ENCODE peak calls at places on chromosome 10, in nine cellular contexts. One of them, this sample, is unnamed.
A peak's percentile ranks its signal among the peaks of the same experiment; 100 is the strongest.

GRCh38 chr10:76336213-76336963 is 905.0 kb downstream of the LRMDA start:
- DNase-seq in right atrium auricular region: no peak
- DNase-seq in brain microvascular endothelial cell: no peak
- DNase-seq in K562: no peak
- DNase-seq in Caco-2: peak; percentile 52
- DNase-seq in hepatocyte: peak; percentile 34
- DNase-seq in pancreas: no peak
- DNase-seq in stomach: no peak
- DNase-seq in sigmoid colon: peak; percentile 73
- DNase-seq in this sample: no peak

GRCh38 chr10:37854606-37855005 is 2.8 kb downstream of the ZNF248 start:
- DNase-seq in Caco-2: no peak
- DNase-seq in right atrium auricular region: no peak
- DNase-seq in stomach: no peak
- DNase-seq in pancreas: no peak
- DNase-seq in sigmoid colon: no peak
- DNase-seq in brain microvascular endothelial cell: no peak
- DNase-seq in K562: no peak
- DNase-seq in hepatocyte: no peak
- DNase-seq in this sample: no peak

GRCh38 chr10:77279207-77279606 is 358.4 kb downstream of the KCNMA1 start:
- DNase-seq in pancreas: no peak
- DNase-seq in stomach: no peak
- DNase-seq in hepatocyte: no peak
- DNase-seq in right atrium auricular region: no peak
- DNase-seq in Caco-2: no peak
- DNase-seq in brain microvascular endothelial cell: no peak
- DNase-seq in sigmoid colon: no peak
- DNase-seq in K562: no peak
- DNase-seq in this sample: peak; percentile 53

GRCh38 chr10:70903262-70903921 is 15.0 kb upstream of the PCBD1 start:
- DNase-seq in K562: peak; percentile 75
- DNase-seq in hepatocyte: peak; percentile 71
- DNase-seq in right atrium auricular region: no peak
- DNase-seq in pancreas: peak; percentile 72
- DNase-seq in brain microvascular endothelial cell: peak; percentile 25
- DNase-seq in stomach: peak; percentile 67
- DNase-seq in sigmoid colon: peak; percentile 82
- DNase-seq in Caco-2: peak; percentile 79
- DNase-seq in this sample: peak; percentile 9

GRCh38 chr10:118207470-118208007 is 134.6 kb downstream of the FAM204A start:
- DNase-seq in Caco-2: no peak
- DNase-seq in hepatocyte: no peak
- DNase-seq in right atrium auricular region: no peak
- DNase-seq in brain microvascular endothelial cell: no peak
- DNase-seq in pancreas: no peak
- DNase-seq in K562: no peak
- DNase-seq in sigmoid colon: no peak
- DNase-seq in stomach: no peak
- DNase-seq in this sample: no peak

GRCh38 chr10:126846469-126846868 is 58.8 kb upstream of the DOCK1 start:
- DNase-seq in K562: no peak
- DNase-seq in right atrium auricular region: no peak
- DNase-seq in stomach: no peak
- DNase-seq in sigmoid colon: no peak
- DNase-seq in hepatocyte: no peak
- DNase-seq in brain microvascular endothelial cell: no peak
- DNase-seq in pancreas: no peak
- DNase-seq in Caco-2: no peak
- DNase-seq in this sample: no peak

GRCh38 chr10:16597656-16598055 is 76.0 kb upstream of the C1QL3 start:
- DNase-seq in right atrium auricular region: no peak
- DNase-seq in Caco-2: no peak
- DNase-seq in hepatocyte: no peak
- DNase-seq in stomach: no peak
- DNase-seq in brain microvascular endothelial cell: peak; percentile 60
- DNase-seq in K562: peak; percentile 32
- DNase-seq in sigmoid colon: no peak
- DNase-seq in pancreas: no peak
- DNase-seq in this sample: no peak

GRCh38 chr10:7952251-7952650 is 102.2 kb upstream of the GATA3 start:
- DNase-seq in right atrium auricular region: no peak
- DNase-seq in stomach: no peak
- DNase-seq in hepatocyte: no peak
- DNase-seq in pancreas: no peak
- DNase-seq in Caco-2: no peak
- DNase-seq in sigmoid colon: no peak
- DNase-seq in brain microvascular endothelial cell: no peak
- DNase-seq in K562: no peak
- DNase-seq in this sample: no peak

GRCh38 chr10:129547583-129547982 is 80.5 kb downstream of the MGMT start:
- DNase-seq in hepatocyte: no peak
- DNase-seq in right atrium auricular region: no peak
- DNase-seq in brain microvascular endothelial cell: no peak
- DNase-seq in K562: no peak
- DNase-seq in pancreas: no peak
- DNase-seq in stomach: no peak
- DNase-seq in Caco-2: no peak
- DNase-seq in sigmoid colon: no peak
- DNase-seq in this sample: no peak

GRCh38 chr10:104351067-104351681 is 2.5 kb upstream of the CFAP58 start:
- DNase-seq in brain microvascular endothelial cell: no peak
- DNase-seq in hepatocyte: no peak
- DNase-seq in K562: no peak
- DNase-seq in sigmoid colon: no peak
- DNase-seq in pancreas: no peak
- DNase-seq in right atrium auricular region: no peak
- DNase-seq in stomach: no peak
- DNase-seq in Caco-2: no peak
- DNase-seq in this sample: peak; percentile 89

GRCh38 chr10:116925061-116925460 is 75.8 kb downstream of the ENO4 start:
- DNase-seq in sigmoid colon: no peak
- DNase-seq in Caco-2: no peak
- DNase-seq in stomach: no peak
- DNase-seq in right atrium auricular region: no peak
- DNase-seq in pancreas: no peak
- DNase-seq in hepatocyte: no peak
- DNase-seq in K562: no peak
- DNase-seq in brain microvascular endothelial cell: no peak
- DNase-seq in this sample: no peak

GRCh38 chr10:78860260-78860914 is 208.4 kb upstream of the ZMIZ1 start:
- DNase-seq in right atrium auricular region: peak; percentile 38
- DNase-seq in hepatocyte: no peak
- DNase-seq in brain microvascular endothelial cell: no peak
- DNase-seq in pancreas: no peak
- DNase-seq in stomach: no peak
- DNase-seq in Caco-2: no peak
- DNase-seq in K562: no peak
- DNase-seq in sigmoid colon: no peak
- DNase-seq in this sample: no peak

DNA sequence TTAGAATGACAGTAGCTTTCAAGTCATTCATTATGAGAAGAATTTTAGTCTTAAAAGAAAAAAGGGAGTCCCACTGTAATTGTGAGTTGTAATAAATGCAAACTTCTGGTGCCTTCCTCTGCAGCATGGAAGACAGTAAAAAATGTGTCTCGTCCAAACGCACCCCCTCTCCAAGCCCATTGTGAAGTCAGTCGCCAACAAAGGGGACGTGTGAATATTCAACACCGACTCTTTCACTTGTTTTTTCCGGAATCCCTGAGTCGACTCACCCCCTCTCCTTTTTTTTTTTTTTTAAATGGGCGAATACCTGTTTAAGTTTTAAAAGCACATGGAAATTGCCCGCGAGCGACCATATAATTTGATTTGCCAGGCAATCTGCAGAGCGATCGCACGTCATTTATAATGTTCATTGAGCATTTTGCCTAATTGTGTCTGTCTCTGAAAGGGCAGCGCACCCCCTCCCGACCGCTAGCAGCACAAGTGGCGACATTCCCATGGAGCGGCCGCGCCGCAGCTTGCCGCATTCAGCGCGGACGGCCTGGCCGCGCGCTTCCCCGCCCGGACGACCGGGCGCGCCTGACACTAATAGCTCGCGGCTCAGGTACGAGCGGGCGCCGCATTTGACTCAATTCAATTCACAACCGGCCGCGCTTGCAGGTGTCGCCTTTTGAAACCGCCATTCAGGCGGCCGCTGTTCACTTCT is 19.1 kb upstream of the PTF1A start:
- DNase-seq in brain microvascular endothelial cell: no peak
- DNase-seq in Caco-2: no peak
- DNase-seq in K562: no peak
- DNase-seq in hepatocyte: no peak
- DNase-seq in stomach: no peak
- DNase-seq in pancreas: peak; percentile 83
- DNase-seq in right atrium auricular region: no peak
- DNase-seq in sigmoid colon: no peak
- DNase-seq in this sample: no peak
- H3K27me3 ChIP-seq in brain microvascular endothelial cell: peaks cover 34% of the 10 kb centered on the region
- H3K27me3 ChIP-seq in Caco-2: no peaks in the 10 kb centered on the region
- H3K27me3 ChIP-seq in K562: peaks cover 2% of the 10 kb centered on the region
- H3K27me3 ChIP-seq in hepatocyte: peaks cover 97% of the 10 kb centered on the region
- H3K27me3 ChIP-seq in stomach: peaks cover 96% of the 10 kb centered on the region
- H3K27me3 ChIP-seq in pancreas: no peaks in the 10 kb centered on the region
- H3K27me3 ChIP-seq in right atrium auricular region: peaks cover 27% of the 10 kb centered on the region
- H3K27me3 ChIP-seq in sigmoid colon: peaks cover 43% of the 10 kb centered on the region
- H3K27me3 ChIP-seq in this sample: peaks cover 30% of the 10 kb centered on the region

GRCh38 chr10:131310904-131311660 is 439 bp downstream of the TCERG1L start:
- DNase-seq in right atrium auricular region: no peak
- DNase-seq in pancreas: peak; percentile 71
- DNase-seq in hepatocyte: peak; percentile 49
- DNase-seq in Caco-2: no peak
- DNase-seq in stomach: no peak
- DNase-seq in brain microvascular endothelial cell: no peak
- DNase-seq in sigmoid colon: no peak
- DNase-seq in K562: no peak
- DNase-seq in this sample: no peak

GRCh38 chr10:131312261-131312801 is 810 bp upstream of the TCERG1L start:
- DNase-seq in sigmoid colon: no peak
- DNase-seq in pancreas: no peak
- DNase-seq in stomach: no peak
- DNase-seq in hepatocyte: peak; percentile 75
- DNase-seq in Caco-2: no peak
- DNase-seq in right atrium auricular region: no peak
- DNase-seq in K562: no peak
- DNase-seq in brain microvascular endothelial cell: no peak
- DNase-seq in this sample: no peak

GRCh38 chr10:131313377-131313776 is 1.9 kb upstream of the TCERG1L start:
- DNase-seq in pancreas: peak; percentile 37
- DNase-seq in Caco-2: no peak
- DNase-seq in hepatocyte: no peak
- DNase-seq in right atrium auricular region: no peak
- DNase-seq in K562: no peak
- DNase-seq in stomach: no peak
- DNase-seq in brain microvascular endothelial cell: no peak
- DNase-seq in sigmoid colon: no peak
- DNase-seq in this sample: no peak

GRCh38 chr10:131311661-131312260 is at the start of gene TCERG1L:
- DNase-seq in K562: no peak
- DNase-seq in sigmoid colon: no peak
- DNase-seq in brain microvascular endothelial cell: no peak
- DNase-seq in Caco-2: no peak
- DNase-seq in pancreas: peak; percentile 74
- DNase-seq in stomach: no peak
- DNase-seq in right atrium auricular region: no peak
- DNase-seq in hepatocyte: peak; percentile 62
- DNase-seq in this sample: no peak

GRCh38 chr10:131310054-131310903 is 1.2 kb downstream of the TCERG1L start:
- DNase-seq in right atrium auricular region: no peak
- DNase-seq in pancreas: no peak
- DNase-seq in stomach: no peak
- DNase-seq in hepatocyte: no peak
- DNase-seq in sigmoid colon: no peak
- DNase-seq in brain microvascular endothelial cell: no peak
- DNase-seq in K562: peak; percentile 12
- DNase-seq in Caco-2: no peak
- DNase-seq in this sample: no peak
- TF ChIP-seq CTCF in right atrium auricular region: peak; percentile 32
- TF ChIP-seq CTCF in pancreas: no peak
- TF ChIP-seq CTCF in stomach: no peak
- TF ChIP-seq CTCF in hepatocyte: peak; percentile 48
- TF ChIP-seq CTCF in sigmoid colon: peak; percentile 14
- TF ChIP-seq CTCF in brain microvascular endothelial cell: no peak
- TF ChIP-seq CTCF in K562: no peak
- TF ChIP-seq CTCF in Caco-2: no peak
- TF ChIP-seq CTCF in this sample: no peak

DNA sequence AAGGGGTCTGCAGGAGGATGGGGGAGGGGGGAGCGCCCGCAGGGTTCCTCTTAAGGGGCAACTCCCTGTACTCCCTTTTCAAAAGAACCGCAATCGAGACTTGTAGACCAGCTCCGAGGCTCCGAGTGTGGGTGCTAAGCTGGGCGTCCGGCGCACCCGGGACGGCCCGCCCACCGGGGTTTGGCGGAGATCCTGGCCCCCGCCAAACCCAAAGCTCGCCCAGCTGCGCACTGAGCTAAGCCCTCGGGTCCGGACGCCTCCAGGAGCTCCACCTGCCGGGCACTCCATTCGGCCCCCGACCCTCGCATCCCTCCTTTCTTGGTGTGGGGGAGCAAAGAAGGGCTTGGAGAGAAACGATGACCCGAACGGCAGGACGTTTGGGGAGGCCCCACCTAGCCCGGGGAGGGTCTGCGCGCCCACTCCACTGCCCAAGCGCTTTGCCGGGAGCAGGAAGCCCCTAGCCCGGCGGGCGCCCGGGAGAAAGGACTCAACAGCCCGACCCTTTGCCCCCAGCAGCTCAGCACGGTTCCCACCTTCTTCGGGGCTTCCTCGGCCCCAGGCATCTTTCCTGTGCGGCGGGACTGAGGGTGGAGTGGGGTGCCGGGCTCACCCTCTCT is 649 bp downstream of the AFAP1L2 start:
- DNase-seq in hepatocyte: no peak
- DNase-seq in Caco-2: peak; percentile 38
- DNase-seq in stomach: no peak
- DNase-seq in pancreas: peak; percentile 79
- DNase-seq in brain microvascular endothelial cell: no peak
- DNase-seq in K562: no peak
- DNase-seq in right atrium auricular region: no peak
- DNase-seq in sigmoid colon: peak; percentile 81
- DNase-seq in this sample: no peak
- H3K27me3 ChIP-seq in hepatocyte: peaks cover 47% of the 10 kb centered on the region
- H3K27me3 ChIP-seq in Caco-2: peaks cover 3% of the 10 kb centered on the region
- H3K27me3 ChIP-seq in stomach: peaks cover 32% of the 10 kb centered on the region
- H3K27me3 ChIP-seq in pancreas: no peaks in the 10 kb centered on the region
- H3K27me3 ChIP-seq in brain microvascular endothelial cell: peaks cover 18% of the 10 kb centered on the region
- H3K27me3 ChIP-seq in K562: no peaks in the 10 kb centered on the region
- H3K27me3 ChIP-seq in right atrium auricular region: no peaks in the 10 kb centered on the region
- H3K27me3 ChIP-seq in sigmoid colon: no peaks in the 10 kb centered on the region
- H3K27me3 ChIP-seq in this sample: no peaks in the 10 kb centered on the region

GRCh38 chr10:29535012-29535777 is 99.6 kb downstream of the SVIL start:
- DNase-seq in sigmoid colon: peak; percentile 81
- DNase-seq in stomach: peak; percentile 69
- DNase-seq in K562: peak; percentile 36
- DNase-seq in hepatocyte: peak; percentile 81
- DNase-seq in Caco-2: peak; percentile 92
- DNase-seq in brain microvascular endothelial cell: peak; percentile 91
- DNase-seq in right atrium auricular region: peak; percentile 73
- DNase-seq in pancreas: peak; percentile 93
- DNase-seq in this sample: peak; percentile 44
- TF ChIP-seq CTCF in sigmoid colon: peak; percentile 62
- TF ChIP-seq CTCF in stomach: no peak
- TF ChIP-seq CTCF in K562: peak; percentile 54
- TF ChIP-seq CTCF in hepatocyte: peak; percentile 72
- TF ChIP-seq CTCF in Caco-2: peak; percentile 95
- TF ChIP-seq CTCF in brain microvascular endothelial cell: peak; percentile 94
- TF ChIP-seq CTCF in right atrium auricular region: peak; percentile 73
- TF ChIP-seq CTCF in pancreas: peak; percentile 78
- TF ChIP-seq CTCF in this sample: peak; percentile 70

This sample was measured in bronchial epithelial cell.